ENCODE peak calls at places on chromosomes 12 and 14, in eight cellular contexts. A, I, N, T, Z, R, L and D are unnamed samples.

GRCh38 chr12:19841451-19841850 is 402.2 kb downstream of the AEBP2 start:
- DNase-seq in A (no peak), I (no peak), N (no peak), T (no peak), Z (no peak), R (no peak), L (no peak), D (no peak)

GRCh38 chr14:83744901-83745300 is 1785.0 kb upstream of the FLRT2 start:
- DNase-seq in A (no peak), I (no peak), N (no peak), T (no peak), Z (no peak), R (no peak), L (no peak), D (no peak)

GRCh38 chr12:94818970-94819369 is 168.6 kb upstream of the TMCC3 start:
- DNase-seq in A (no peak), I (no peak), N (no peak), T (no peak), Z (no peak), R (no peak), L (no peak), D (no peak)

GRCh38 chr12:123000578-123000977 is 20.1 kb downstream of the ARL6IP4 start:
- DNase-seq in A (no peak), I (no peak), N (no peak), T (no peak), Z (no peak), R (no peak), L (no peak), D (no peak)

GRCh38 chr14:45426685-45427282 is 173.8 kb upstream of the MIS18BP1 start:
- DNase-seq in A (no peak), I (no peak), N (peak), T (peak), Z (no peak), R (peak), L (no peak), D (peak)

GRCh38 chr12:109706747-109707469 is 6.7 kb upstream of the FAM222A start:
- DNase-seq in A (no peak), I (no peak), N (no peak), T (no peak), Z (no peak), R (no peak), L (no peak), D (peak)

GRCh38 chr12:68065163-68065562 is 75.9 kb downstream of the IFNG-AS1 start:
- DNase-seq in A (no peak), I (no peak), N (no peak), T (no peak), Z (no peak), R (no peak), L (no peak), D (no peak)

GRCh38 chr12:62158416-62159360 is 101.5 kb upstream of the USP15 start:
- DNase-seq in A (no peak), I (no peak), N (no peak), T (no peak), Z (no peak), R (no peak), L (no peak), D (no peak)

GRCh38 chr12:110733089-110733715 is 9.5 kb downstream of the PPP1CC start:
- DNase-seq in A (no peak), I (no peak), N (no peak), T (peak), Z (no peak), R (no peak), L (no peak), D (no peak)

GRCh38 chr12:87685696-87686095 is 343.5 kb downstream of the C12orf50 start:
- DNase-seq in A (no peak), I (no peak), N (no peak), T (no peak), Z (no peak), R (no peak), L (no peak), D (no peak)